ENCODE peak calls at places on chromosomes 16 and 17, in five cellular contexts. P is H9; Q is heart right ventricle; N is CD4-positive, alpha-beta memory T cell; Z is tibial nerve. D is an unnamed sample.

GRCh38 chr16:87831421-87832136 is 37.7 kb downstream of the SLC7A5 start:
- DNase-seq in P (no peak), Q (no peak), Z (no peak), N (peak), D (no peak)

GRCh38 chr16:367333-367903 is 2.9 kb downstream of the MRPL28 start:
- DNase-seq in Z (no peak), P (no peak), Q (no peak), N (no peak), D (no peak)

GRCh38 chr17:66713533-66714042 is 121.3 kb upstream of the CACNG5 start:
- DNase-seq in Q (no peak), N (no peak), Z (no peak), P (no peak), D (no peak)

GRCh38 chr16:84571010-84571409 is 46.9 kb downstream of the COTL1 start:
- DNase-seq in Q (no peak), N (no peak), Z (no peak), P (no peak), D (no peak)

GRCh38 chr17:46074540-46074939 is 75.5 kb downstream of the STH start:
- DNase-seq in N (no peak), Z (no peak), P (no peak), Q (no peak), D (no peak)

GRCh38 chr17:43224146-43224705 is 4.2 kb downstream of the CCDC200 start:
- DNase-seq in N (no peak), Z (no peak), P (peak), Q (no peak), D (no peak)

GRCh38 chr17:68640601-68641000 is 39.4 kb upstream of the FAM20A start:
- DNase-seq in N (no peak), Z (no peak), Q (no peak), P (no peak), D (no peak)

GRCh38 chr16:68995011-68995504 is 110.4 kb upstream of the HAS3 start:
- DNase-seq in P (peak), N (no peak), Q (no peak), Z (no peak), D (no peak)

GRCh38 chr16:6483634-6484033 is 849.0 kb upstream of the RBFOX1 start:
- DNase-seq in N (no peak), Q (no peak), P (peak), Z (no peak), D (no peak)

GRCh38 chr16:75306102-75306762 is 54.8 kb upstream of the BCAR1 start:
- DNase-seq in P (no peak), Q (no peak), Z (no peak), N (no peak), D (no peak)

GRCh38 chr16:87626905-87627304 is 24.6 kb downstream of the JPH3 start:
- DNase-seq in Z (no peak), Q (no peak), N (no peak), P (no peak), D (no peak)

GRCh38 chr16:50575743-50576142 is 27.5 kb downstream of the NKD1 start:
- DNase-seq in Z (no peak), N (no peak), Q (no peak), P (no peak), D (no peak)

GRCh38 chr16:73143681-73144370 is 95.9 kb upstream of the ZFHX3 start:
- DNase-seq in Q (no peak), P (no peak), Z (no peak), N (no peak), D (no peak)

GRCh38 chr17:60600490-60601431 is 768 bp downstream of the PPM1D start:
- DNase-seq in Q (peak), Z (peak), N (peak), P (peak), D (peak)

GRCh38 chr17:60599620-60600489 is at the start of gene PPM1D:
- DNase-seq in Q (peak), Z (peak), N (peak), P (peak), D (peak)

GRCh38 chr17:60599220-60599619 is 773 bp upstream of the PPM1D start:
- DNase-seq in Z (no peak), P (no peak), Q (no peak), N (no peak), D (no peak)

GRCh38 chr17:60597297-60597696 is 2.7 kb upstream of the PPM1D start:
- DNase-seq in P (no peak), N (no peak), Q (no peak), Z (no peak), D (no peak)

GRCh38 chr17:60598001-60598736 is 1.8 kb upstream of the PPM1D start:
- DNase-seq in Q (no peak), P (no peak), N (no peak), Z (no peak), D (no peak)
- H3K27ac ChIP-seq in Q (peak), P (no peak), N (no peak), Z (peak), D (no peak)

GRCh38 chr16:13242201-13242600 is 340.8 kb downstream of the SHISA9 start:
- DNase-seq in Q (no peak), P (no peak), Z (no peak), N (no peak), D (no peak)

GRCh38 chr16:13244770-13245169 is 343.4 kb downstream of the SHISA9 start:
- DNase-seq in N (no peak), P (no peak), Z (no peak), Q (no peak), D (no peak)

DNA sequence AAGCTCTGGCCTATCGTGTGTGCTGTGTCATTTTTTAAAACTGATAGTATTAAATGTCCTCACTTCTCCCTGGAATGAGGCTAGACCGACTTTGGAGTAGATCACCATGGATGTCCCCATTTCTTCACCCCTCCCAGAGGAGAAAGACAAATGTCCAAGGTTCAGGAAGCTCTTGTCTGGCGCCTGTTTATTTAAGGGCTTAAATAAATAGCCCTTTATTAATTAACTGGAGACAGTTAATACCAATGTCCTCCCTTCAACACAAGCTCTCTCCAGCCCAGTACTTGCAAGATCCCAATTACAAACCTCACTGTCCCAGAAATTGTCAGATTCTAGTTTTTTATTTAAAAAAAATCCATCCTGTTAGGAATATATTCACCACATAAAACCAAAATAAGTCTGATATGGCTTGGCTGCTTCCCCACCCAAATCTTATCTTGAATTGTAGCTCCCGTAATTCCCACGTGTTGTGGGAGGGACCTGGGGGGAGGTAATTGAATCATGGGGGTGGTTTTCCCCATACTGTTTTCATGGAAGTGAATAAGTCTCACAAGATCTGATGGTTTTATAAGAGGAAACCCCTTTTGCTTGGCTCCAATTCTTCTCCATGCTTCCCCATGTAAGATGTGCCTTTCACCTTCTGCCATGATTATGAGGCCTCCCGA is 344.4 kb downstream of the SHISA9 start:
- DNase-seq in N (no peak), P (no peak), Q (no peak), Z (no peak), D (no peak)
- H3K27ac ChIP-seq in N (no peak), P (no peak), Q (no peak), Z (no peak), D (no peak)

GRCh38 chr17:59423903-59424302 is 92.4 kb downstream of the YPEL2 start:
- DNase-seq in Z (no peak), Q (no peak), P (no peak), N (no peak), D (no peak)
- H3K27ac ChIP-seq in Z (no peak), Q (peak), P (no peak), N (no peak), D (no peak)

DNA sequence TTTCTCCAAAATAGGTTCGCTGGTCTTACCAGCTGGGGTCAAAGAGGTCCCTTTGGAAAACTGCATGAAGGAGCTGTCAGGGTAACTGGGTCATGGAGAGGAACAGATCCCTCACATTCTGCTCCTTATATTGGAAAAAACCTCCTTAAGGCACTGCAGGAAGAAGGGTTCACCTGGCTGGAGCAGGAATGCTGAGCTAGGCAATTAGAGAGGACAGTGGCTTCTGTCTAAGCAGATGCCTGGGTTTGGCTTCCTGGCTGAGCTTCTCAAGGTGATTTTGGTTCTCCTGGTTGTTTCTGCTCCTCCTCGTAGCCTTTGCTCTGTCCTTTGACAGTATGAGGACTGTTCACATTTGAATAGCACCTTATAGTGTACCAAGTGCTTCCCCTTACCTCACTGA is 19.6 kb downstream of the ITGB3 start:
- DNase-seq in N (no peak), Q (no peak), Z (no peak), P (no peak), D (no peak)
- H3K27ac ChIP-seq in N (no peak), Q (no peak), Z (no peak), P (no peak), D (no peak)